ENCODE peak calls at places on chromosomes 1 and 21, in six cellular contexts. G is K562, T is heart left ventricle, V is adrenal gland, N is lower leg skin, M is ovary. E is an unnamed sample.

GRCh38 chr1:19066248-19066873 is 109.9 kb upstream of the IFFO2 start:
- DNase-seq in M (no peak), T (no peak), V (no peak), N (no peak), G (no peak), E (no peak)

GRCh38 chr1:32900956-32901822 is at the start of gene TMEM54:
- DNase-seq in M (peak), T (peak), V (peak), G (peak), N (peak), E (no peak)

GRCh38 chr1:29488086-29488793 is 251.9 kb downstream of the PTPRU start:
- DNase-seq in M (no peak), N (peak), V (no peak), G (no peak), T (no peak), E (peak)

GRCh38 chr1:21520899-21521716 is 11.9 kb downstream of the ALPL start:
- DNase-seq in T (no peak), M (no peak), V (no peak), G (no peak), N (no peak), E (no peak)

GRCh38 chr1:206769331-206769731 is 1.2 kb upstream of the IL19 start:
- DNase-seq in G (no peak), N (no peak), M (no peak), V (no peak), T (no peak), E (no peak)

GRCh38 chr21:29211205-29211604 is 80.8 kb downstream of the MAP3K7CL start:
- DNase-seq in G (no peak), T (no peak), M (no peak), N (no peak), V (no peak), E (no peak)

GRCh38 chr1:31984419-31985347 is 29.0 kb upstream of the KHDRBS1 start:
- DNase-seq in N (no peak), T (no peak), M (no peak), G (no peak), V (no peak), E (no peak)

GRCh38 chr1:3747522-3747848 is 4.8 kb upstream of the CCDC27 start:
- DNase-seq in T (no peak), G (no peak), N (no peak), V (no peak), M (no peak), E (no peak)

GRCh38 chr1:221035680-221036153 is 156.5 kb downstream of the HLX start:
- DNase-seq in N (no peak), V (no peak), M (no peak), T (no peak), G (peak), E (no peak)

GRCh38 chr1:91282695-91283420 is 121.8 kb downstream of the HFM1 start:
- DNase-seq in M (peak), T (peak), N (no peak), V (peak), G (peak), E (no peak)

GRCh38 chr1:198741744-198742143 is 102.9 kb downstream of the PTPRC start:
- DNase-seq in V (no peak), N (no peak), G (no peak), M (no peak), T (no peak), E (no peak)

GRCh38 chr1:41861509-41862410 is 57.0 kb downstream of the HIVEP3 start:
- DNase-seq in V (no peak), M (no peak), T (no peak), G (no peak), N (no peak), E (no peak)

GRCh38 chr1:28456078-28456477 is 49.8 kb upstream of the RCC1 start:
- DNase-seq in V (no peak), M (no peak), G (no peak), N (no peak), T (no peak), E (no peak)

GRCh38 chr1:3402258-3403010 is 52.0 kb upstream of the ARHGEF16 start:
- DNase-seq in N (no peak), T (no peak), V (no peak), M (no peak), G (no peak), E (no peak)

GRCh38 chr1:93567255-93567918 is 114.2 kb downstream of the BCAR3 start:
- DNase-seq in T (no peak), V (peak), N (no peak), G (peak), M (no peak), E (no peak)

GRCh38 chr1:62361426-62361825 is 42.2 kb upstream of the KANK4 start:
- DNase-seq in V (no peak), T (no peak), G (no peak), N (peak), M (no peak), E (no peak)

GRCh38 chr1:28195780-28196179 is 19.3 kb upstream of the PTAFR start:
- DNase-seq in G (no peak), N (no peak), T (no peak), M (no peak), V (no peak), E (no peak)

GRCh38 chr21:37829447-37829846 is 86.8 kb downstream of the KCNJ6 start:
- DNase-seq in M (no peak), V (peak), T (no peak), G (no peak), N (no peak), E (no peak)

GRCh38 chr21:41610042-41610839 is 102.3 kb upstream of the TMPRSS2 start:
- DNase-seq in G (peak), M (peak), T (peak), V (peak), N (peak), E (no peak)

GRCh38 chr1:216420263-216420662 is 3.0 kb downstream of the USH2A start:
- DNase-seq in T (no peak), V (no peak), N (no peak), G (no peak), M (no peak), E (no peak)

GRCh38 chr1:100485855-100486258 is 52.1 kb upstream of the GPR88 start:
- DNase-seq in M (no peak), T (no peak), G (no peak), V (no peak), N (no peak), E (no peak)

GRCh38 chr1:201481761-201482493 is 12.9 kb upstream of the PHLDA3 start:
- DNase-seq in M (peak), N (peak), V (peak), T (peak), G (peak), E (peak)

GRCh38 chr1:155177192-155177917 is 3.7 kb downstream of the TRIM46 start:
- DNase-seq in N (peak), T (peak), V (no peak), M (peak), G (no peak), E (peak)

GRCh38 chr1:231724876-231725647 is 98.5 kb downstream of the DISC1 start:
- DNase-seq in T (no peak), G (peak), V (no peak), N (no peak), M (peak), E (no peak)

GRCh38 chr1:230204852-230205251 is 137.8 kb downstream of the GALNT2 start:
- DNase-seq in N (peak), G (no peak), V (no peak), T (no peak), M (no peak), E (no peak)

GRCh38 chr1:205632374-205633169 is 761 bp upstream of the ELK4 start:
- DNase-seq in G (no peak), T (no peak), M (no peak), V (no peak), N (no peak), E (no peak)

GRCh38 chr1:206835186-206835585 is 30.2 kb upstream of the IL20 start:
- DNase-seq in V (no peak), T (no peak), G (no peak), N (no peak), M (no peak), E (no peak)

GRCh38 chr1:231806623-231807470 is 180.3 kb downstream of the DISC1 start:
- DNase-seq in V (peak), N (no peak), T (peak), G (peak), M (peak), E (no peak)

GRCh38 chr1:47182681-47183235 is 7.1 kb downstream of the PDZK1IP1 start:
- DNase-seq in M (no peak), V (no peak), T (no peak), G (no peak), N (no peak), E (no peak)

GRCh38 chr1:47181095-47181954 is 8.5 kb downstream of the PDZK1IP1 start:
- DNase-seq in N (peak), T (no peak), G (peak), V (no peak), M (no peak), E (no peak)

GRCh38 chr1:47183308-47184089 is 6.3 kb downstream of the PDZK1IP1 start:
- DNase-seq in G (no peak), V (no peak), M (no peak), N (no peak), T (no peak), E (no peak)

GRCh38 chr1:47180603-47181094 is 9.2 kb downstream of the PDZK1IP1 start:
- DNase-seq in M (no peak), G (no peak), N (peak), T (no peak), V (no peak), E (no peak)

DNA sequence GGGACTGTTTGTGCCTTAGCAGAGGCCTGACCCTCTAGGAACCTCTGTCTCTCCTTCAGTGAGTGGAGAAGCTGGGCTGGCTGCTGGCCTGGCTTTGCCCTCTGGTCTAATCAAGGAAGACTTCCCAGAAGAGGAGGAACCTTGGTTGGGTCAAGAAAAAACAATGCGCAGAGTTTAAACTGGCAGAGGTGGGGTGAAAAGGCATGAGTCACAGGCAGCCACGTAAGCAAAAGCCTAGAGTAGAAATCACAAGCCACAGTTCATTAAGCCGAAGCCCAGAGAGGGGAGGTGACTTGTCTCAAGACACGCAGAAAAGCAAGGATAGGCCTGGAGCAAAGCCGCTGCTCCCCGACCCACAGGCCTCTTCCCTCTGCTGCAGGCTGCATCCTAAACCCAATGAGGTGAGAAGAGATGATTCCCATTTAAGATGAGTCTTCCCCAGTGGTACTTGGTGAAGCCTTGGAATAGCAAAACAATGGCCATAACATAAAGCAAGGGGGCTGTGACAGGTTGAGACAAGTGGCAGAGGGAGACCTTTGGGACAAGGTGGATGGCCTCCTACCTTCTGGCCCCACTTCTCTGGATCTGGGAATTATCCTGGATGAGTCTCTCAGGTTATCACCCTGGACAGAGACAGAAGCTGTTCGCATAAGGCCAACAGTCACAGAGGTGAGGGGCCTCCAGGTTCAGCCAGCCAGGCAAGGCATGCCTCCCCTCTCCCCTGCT is 7.7 kb downstream of the PDZK1IP1 start:
- DNase-seq in N (peak), V (no peak), M (no peak), T (no peak), G (peak), E (no peak)
- H3K4me3 ChIP-seq in N (no peak), V (no peak), M (no peak), T (no peak), G (peak), E (no peak)

GRCh38 chr1:8863138-8863537 is 15.3 kb downstream of the ENO1 start:
- DNase-seq in G (no peak), T (no peak), V (no peak), N (no peak), M (no peak), E (no peak)
- TF ChIP-seq POLR2A in G (no peak), T (no peak), V (no peak), N (no peak), M (no peak), E (no peak)

DNA sequence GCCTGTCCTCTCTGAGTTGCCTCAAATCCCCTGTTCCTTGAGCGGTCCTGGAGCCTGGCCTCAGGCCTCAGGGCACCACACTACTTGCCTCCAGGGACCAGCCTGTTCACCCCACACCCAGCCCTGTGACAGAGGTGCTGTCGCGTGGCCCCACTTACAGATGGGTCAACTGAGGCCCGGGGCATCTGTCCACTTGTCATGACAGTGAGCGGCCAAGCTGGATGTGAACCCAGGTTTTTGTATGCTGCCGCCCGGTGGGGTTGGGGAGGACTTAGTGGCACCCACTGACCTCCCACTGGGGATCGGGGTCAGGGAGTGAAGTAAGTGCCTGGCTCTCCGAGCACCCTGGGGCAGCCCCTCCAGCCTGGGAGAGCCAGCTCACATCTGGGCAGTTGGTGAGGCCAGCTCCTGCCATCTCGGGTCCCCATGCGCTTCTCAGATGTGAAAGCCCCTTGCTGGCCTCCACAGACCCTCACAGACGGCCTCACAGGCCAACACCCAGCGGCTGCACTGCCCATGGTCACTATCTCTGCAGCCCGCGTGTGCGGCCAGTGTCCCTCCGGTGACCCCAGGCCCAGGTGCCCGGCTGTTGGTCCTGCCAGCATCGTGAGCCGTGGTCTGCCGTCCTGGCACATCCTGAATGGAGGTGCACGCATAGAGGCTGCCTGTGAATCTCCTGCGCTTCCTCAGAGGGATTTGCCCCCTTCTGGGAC is 9.3 kb upstream of the FAAP20 start:
- DNase-seq in M (peak), V (no peak), T (no peak), G (no peak), N (no peak), E (peak)
- H3K4me3 ChIP-seq in M (peak), V (no peak), T (peak), G (peak), N (no peak), E (peak)

GRCh38 chr1:35809156-35810095 is 1.6 kb downstream of the AGO4 start:
- DNase-seq in V (no peak), N (no peak), T (no peak), G (no peak), M (no peak), E (no peak)
- TF ChIP-seq POLR2A in V (no peak), N (no peak), T (no peak), G (no peak), M (no peak), E (no peak)

DNA sequence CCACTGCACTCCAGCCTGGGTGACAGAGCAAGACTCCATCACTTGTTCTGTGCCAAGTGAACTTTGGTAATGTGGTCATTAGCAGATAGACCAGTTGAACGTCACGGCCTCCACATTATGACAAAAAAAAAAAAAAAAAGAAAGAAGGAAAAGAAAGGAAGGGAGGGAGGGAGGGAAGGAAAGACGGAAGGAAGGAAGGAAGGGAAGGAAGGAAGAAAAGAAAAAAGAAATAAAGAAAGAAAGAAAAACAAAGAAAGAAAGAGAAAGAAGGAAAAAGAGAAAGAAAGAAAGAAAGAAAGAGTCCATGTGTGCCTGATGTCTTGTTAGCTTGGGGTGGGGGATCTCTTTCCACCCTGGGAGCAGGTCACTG is 45.3 kb downstream of the SIM2 start:
- DNase-seq in T (no peak), V (no peak), M (no peak), N (no peak), G (no peak), E (no peak)
- H3K4me3 ChIP-seq in T (no peak), V (no peak), M (no peak), N (no peak), G (no peak), E (no peak)

GRCh38 chr1:161091093-161091492 is 1.7 kb upstream of the NECTIN4 start:
- DNase-seq in N (no peak), M (no peak), T (no peak), G (no peak), V (no peak), E (no peak)

GRCh38 chr1:161090617-161091016 is 1.3 kb upstream of the NECTIN4 start:
- DNase-seq in M (no peak), T (no peak), N (no peak), G (no peak), V (no peak), E (no peak)

GRCh38 chr1:161088587-161089110 is 709 bp downstream of the NECTIN4 start:
- DNase-seq in M (no peak), T (no peak), N (peak), V (no peak), G (no peak), E (no peak)

GRCh38 chr1:161089938-161090337 is 580 bp upstream of the NECTIN4 start:
- DNase-seq in N (no peak), V (no peak), G (no peak), T (no peak), M (no peak), E (no peak)

DNA sequence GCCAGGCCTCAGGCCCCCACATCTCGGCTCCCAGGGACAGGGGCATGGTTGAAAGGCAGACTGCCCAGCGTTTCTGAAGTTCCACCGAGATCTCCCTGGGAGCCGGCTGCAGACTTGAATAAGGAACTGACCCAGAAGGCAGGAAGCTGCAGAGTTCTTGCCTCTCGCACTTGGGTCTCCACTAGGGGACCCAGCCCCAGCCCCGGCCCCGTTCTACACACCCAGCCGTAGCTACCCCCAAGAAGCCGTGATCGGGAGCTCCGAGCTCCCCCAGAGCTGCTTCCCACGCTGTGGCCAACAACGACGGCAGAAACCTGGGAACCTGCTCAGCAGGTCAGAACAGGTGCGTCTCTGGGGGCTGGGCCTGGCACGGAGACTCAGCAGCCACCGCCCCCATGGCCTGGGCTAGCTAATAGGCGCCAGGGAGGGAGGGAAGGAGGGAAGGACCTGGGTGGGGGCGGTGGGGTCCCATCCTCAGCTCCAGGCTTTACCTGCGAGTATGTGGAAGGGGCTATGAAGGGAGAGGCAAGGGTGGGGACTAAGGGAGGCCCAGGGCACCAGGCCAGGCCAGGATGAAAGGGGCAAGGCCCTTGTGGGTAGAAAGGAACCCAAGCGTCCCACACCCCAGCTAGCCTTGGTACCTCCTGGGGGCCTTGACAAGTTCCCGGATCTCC is at the start of gene NECTIN4:
- DNase-seq in G (no peak), T (no peak), V (no peak), M (no peak), N (peak), E (peak)
- TF ChIP-seq POLR2A in G (no peak), T (no peak), V (no peak), M (no peak), N (no peak), E (peak)

DNA sequence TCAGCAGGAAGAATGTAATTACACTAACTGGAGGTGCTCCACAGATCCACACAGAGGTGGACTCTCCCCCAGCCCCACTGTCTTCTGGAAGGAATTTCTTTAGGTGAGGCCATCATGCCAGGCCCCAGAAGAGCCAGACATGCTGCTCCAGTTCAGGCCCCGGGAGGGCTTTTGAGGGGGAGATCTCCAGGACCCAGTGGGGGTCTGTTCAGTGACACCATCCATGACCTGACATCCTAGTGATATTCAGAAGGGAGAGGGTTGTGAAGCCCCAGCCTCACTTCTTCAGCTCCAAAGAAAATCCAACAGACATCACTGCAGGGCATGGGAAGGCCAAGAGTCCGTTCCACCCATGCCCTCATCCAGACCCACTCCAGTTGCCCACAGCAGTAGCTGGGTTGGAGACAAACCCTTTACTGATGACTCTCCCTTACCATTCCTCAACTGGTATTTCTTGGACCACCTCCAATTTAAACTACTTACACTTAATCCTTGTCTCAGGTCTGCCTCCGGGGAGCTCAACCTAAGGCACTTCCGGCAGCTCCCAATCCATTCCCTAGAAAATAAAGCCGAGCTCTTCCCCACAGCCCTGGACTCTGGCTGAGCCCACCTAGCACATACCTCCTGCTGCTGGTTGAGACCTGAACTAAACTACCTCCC is 39.2 kb downstream of the CSMD2 start:
- DNase-seq in M (no peak), G (no peak), V (no peak), T (no peak), N (no peak), E (no peak)
- H3K4me3 ChIP-seq in M (no peak), G (no peak), V (no peak), T (no peak), N (no peak), E (no peak)

E was measured in suprapubic skin.